ENCODE peak calls at places on chromosomes 2 and 18, in five cellular contexts. P is WERI-Rb-1, G is right lobe of liver, D is colonic mucosa, E is left ventricle myocardium inferior. C is an unnamed sample.

GRCh38 chr2:164523726-164524125 is 97.6 kb downstream of the GRB14 start:
- DNase-seq in P (no peak), G (no peak), D (no peak), E (no peak), C (peak)

GRCh38 chr2:47916437-47916836 is 10.1 kb upstream of the FBXO11 start:
- DNase-seq in P (no peak), G (no peak), D (no peak), E (no peak), C (no peak)

GRCh38 chr18:22034276-22034675 is 135.1 kb upstream of the GATA6 start:
- DNase-seq in P (no peak), G (no peak), D (no peak), E (no peak), C (no peak)

GRCh38 chr2:221156335-221156734 is 415.8 kb downstream of the EPHA4 start:
- DNase-seq in P (peak), G (no peak), D (no peak), E (no peak), C (no peak)

GRCh38 chr2:44135771-44136170 is 32.9 kb upstream of the PPM1B start:
- DNase-seq in P (no peak), G (no peak), D (no peak), E (no peak), C (no peak)

GRCh38 chr2:108945969-108946368 is 43.1 kb downstream of the EDAR start:
- DNase-seq in P (no peak), G (no peak), D (no peak), E (peak), C (no peak)

GRCh38 chr18:48079885-48080284 is 149.4 kb upstream of the SMAD2 start:
- DNase-seq in P (peak), G (no peak), D (no peak), E (no peak), C (no peak)

GRCh38 chr2:14722919-14723559 is 90.5 kb downstream of the LRATD1 start:
- DNase-seq in P (no peak), G (no peak), D (no peak), E (no peak), C (no peak)

GRCh38 chr2:149467461-149467860 is 120.1 kb downstream of the MMADHC start:
- DNase-seq in P (no peak), G (no peak), D (no peak), E (no peak), C (no peak)

GRCh38 chr2:167869200-167869599 is 378.2 kb downstream of the STK39 start:
- DNase-seq in P (no peak), G (no peak), D (no peak), E (no peak), C (no peak)

GRCh38 chr2:210399440-210400041 is 77.0 kb downstream of the LANCL1 start:
- DNase-seq in P (no peak), G (no peak), D (no peak), E (no peak), C (no peak)

GRCh38 chr2:70560452-70560851 is 6.8 kb upstream of the TGFA start:
- DNase-seq in P (no peak), G (no peak), D (no peak), E (no peak), C (no peak)

GRCh38 chr18:46322941-46323340 is 218.8 kb downstream of the HAUS1 start:
- DNase-seq in P (no peak), G (no peak), D (no peak), E (no peak), C (no peak)

GRCh38 chr2:122516775-122517174 is 761.3 kb downstream of the TSN start:
- DNase-seq in P (no peak), G (no peak), D (no peak), E (no peak), C (no peak)

DNA sequence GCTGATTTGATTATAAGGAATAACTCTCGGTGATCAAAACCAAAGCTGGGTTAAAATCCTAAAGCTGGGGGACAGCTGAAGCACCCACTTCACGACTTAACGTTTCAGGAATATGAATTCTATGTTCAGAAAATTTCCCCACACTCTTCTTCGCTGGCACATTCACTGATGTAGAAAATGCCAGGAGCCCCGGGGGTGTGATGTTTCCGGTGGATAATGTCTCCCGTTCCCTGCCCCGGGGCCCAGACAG is 191.4 kb upstream of the TCF4 start:
- DNase-seq in P (no peak), G (no peak), D (no peak), E (peak), C (no peak)
- H3K4me3 ChIP-seq in P (peak), G (peak), D (peak), E (peak), C (peak)

DNA sequence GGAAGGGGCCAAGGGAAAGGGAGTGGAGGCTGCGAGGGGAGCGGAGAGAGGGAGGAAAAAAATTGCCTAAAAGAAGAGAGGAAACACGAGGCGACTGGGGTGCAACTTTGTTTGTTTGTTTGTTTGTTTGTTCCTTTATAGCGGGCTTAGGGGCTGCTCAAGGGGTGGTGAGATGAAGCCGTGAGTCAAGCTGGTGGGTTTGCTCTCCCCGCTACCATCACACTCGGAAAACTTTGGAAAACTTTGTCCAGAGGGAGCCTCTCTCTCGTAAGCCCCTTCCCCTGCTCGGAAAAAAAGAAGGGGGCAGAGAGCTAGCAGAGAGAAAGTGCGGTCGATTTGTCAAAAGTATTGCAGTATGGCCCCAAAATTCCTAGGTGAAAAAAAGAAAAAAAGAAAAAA is 308 bp upstream of the CYP26B1 start:
- DNase-seq in P (no peak), G (no peak), D (no peak), E (no peak), C (no peak)
- H3K4me3 ChIP-seq in P (peak), G (peak), D (peak), E (peak), C (peak)

GRCh38 chr2:145615626-145616025 is 1095.7 kb upstream of the ZEB2 start:
- DNase-seq in P (peak), G (no peak), D (no peak), E (no peak), C (no peak)

GRCh38 chr2:145623136-145623535 is 1103.2 kb upstream of the ZEB2 start:
- DNase-seq in P (no peak), G (no peak), D (no peak), E (no peak), C (peak)

GRCh38 chr2:145617420-145617819 is 1097.5 kb upstream of the ZEB2 start:
- DNase-seq in P (no peak), G (no peak), D (no peak), E (no peak), C (no peak)

DNA sequence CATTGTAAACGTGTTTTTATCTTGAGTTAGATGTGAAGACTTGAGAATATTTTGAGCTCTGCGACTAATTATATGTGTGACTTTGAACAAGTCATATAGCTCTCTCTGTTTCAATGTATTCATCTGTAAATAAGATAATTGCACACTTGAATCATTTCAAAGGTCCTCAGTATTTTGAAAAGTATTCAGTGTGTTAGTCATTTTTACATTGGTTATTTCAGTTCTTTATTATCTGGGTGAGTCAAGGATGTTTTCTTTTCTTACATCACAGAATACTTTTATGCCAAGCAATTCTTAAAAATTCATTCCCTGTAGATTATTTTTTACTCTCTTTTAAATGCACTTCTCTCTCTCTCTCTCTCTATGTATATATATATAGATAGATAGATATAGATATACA is 1098.0 kb upstream of the ZEB2 start:
- DNase-seq in P (no peak), G (no peak), D (no peak), E (no peak), C (no peak)
- H3K4me3 ChIP-seq in P (no peak), G (no peak), D (no peak), E (no peak), C (no peak)

DNA sequence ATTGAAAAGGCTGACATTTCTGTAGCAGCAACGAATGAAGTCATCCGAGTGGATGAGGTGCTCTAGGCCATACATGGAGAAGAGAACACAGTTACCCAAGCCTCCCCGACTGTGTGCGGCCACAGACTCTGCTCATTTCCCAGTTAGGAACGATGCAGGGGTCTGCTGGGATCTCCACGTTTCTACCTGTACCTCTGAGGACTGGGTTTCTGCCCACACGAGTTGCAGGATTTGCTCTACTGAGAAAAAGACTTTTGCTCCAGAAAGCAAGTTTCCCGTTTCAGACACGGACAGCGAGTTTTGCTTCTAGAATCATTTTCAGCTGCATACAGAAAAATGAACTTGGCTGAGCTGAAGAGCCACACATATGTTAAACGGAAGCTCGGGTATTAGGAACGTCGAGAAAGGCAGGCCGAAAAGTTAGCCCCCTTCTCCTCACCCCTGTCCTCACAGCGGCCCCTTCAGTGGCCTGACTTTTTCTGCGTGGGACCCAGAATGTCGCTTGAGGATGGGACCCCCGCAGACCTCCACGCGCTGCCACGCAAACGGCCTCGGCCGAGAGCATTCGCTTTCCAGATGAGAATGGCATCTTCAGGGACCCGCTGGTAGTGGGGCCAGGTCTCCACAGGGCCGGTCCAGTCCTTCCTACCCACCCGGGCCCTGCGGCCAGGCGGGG is 582 bp upstream of the RAB31 start:
- DNase-seq in P (no peak), G (peak), D (no peak), E (no peak), C (no peak)
- H3K4me3 ChIP-seq in P (peak), G (peak), D (peak), E (peak), C (peak)

GRCh38 chr18:5467666-5468065 is 76.1 kb downstream of the EPB41L3 start:
- DNase-seq in P (no peak), G (no peak), D (no peak), E (no peak), C (no peak)

GRCh38 chr18:5468394-5468793 is 75.4 kb downstream of the EPB41L3 start:
- DNase-seq in P (no peak), G (no peak), D (no peak), E (no peak), C (no peak)

GRCh38 chr18:5466256-5466655 is 77.5 kb downstream of the EPB41L3 start:
- DNase-seq in P (no peak), G (no peak), D (no peak), E (no peak), C (no peak)

GRCh38 chr18:5464241-5464640 is 79.6 kb downstream of the EPB41L3 start:
- DNase-seq in P (no peak), G (no peak), D (no peak), E (no peak), C (no peak)

DNA sequence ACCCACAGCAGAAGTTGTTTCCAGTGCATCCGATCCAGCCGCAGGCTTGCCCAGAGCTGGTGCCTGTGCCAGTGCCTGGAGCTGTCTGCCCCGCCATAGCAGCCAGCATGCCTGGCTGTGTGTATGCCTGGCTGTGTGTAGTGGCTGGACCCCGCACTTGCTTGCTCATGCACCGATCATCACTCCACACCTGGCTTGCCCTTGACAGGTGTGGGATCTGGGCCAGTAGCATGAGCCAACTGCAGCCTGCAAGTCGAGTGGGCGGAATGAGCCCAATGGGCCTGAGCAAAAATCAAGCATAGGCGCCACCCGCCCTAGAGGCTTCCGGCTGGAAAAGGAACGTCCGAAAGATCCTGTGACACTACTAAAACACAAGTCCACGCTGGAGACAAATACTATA is 74.5 kb downstream of the EPB41L3 start:
- DNase-seq in P (no peak), G (no peak), D (no peak), E (no peak), C (no peak)
- H3K4me3 ChIP-seq in P (no peak), G (no peak), D (no peak), E (no peak), C (no peak)